ENCODE peak calls at places on chromosomes 1 and 21, in five cellular contexts. X is Calu3, T is hepatic stellate cell, Y is NCI-H226, D is HuH-7. K is an unnamed sample.

GRCh38 chr1:201648911-201649775 is 110.2 kb downstream of the NAV1 start:
- DNase-seq in T (no peak), Y (no peak), X (no peak), D (no peak), K (peak; percentile 39)

GRCh38 chr21:46116846-46117585 is 19.1 kb downstream of the COL6A2 start:
- DNase-seq in Y (peak; percentile 9), X (no peak), T (no peak), D (no peak), K (no peak)

GRCh38 chr1:209879539-209879938 is 51.8 kb downstream of the UTP25 start:
- DNase-seq in X (peak; percentile 51), T (no peak), Y (no peak), D (no peak), K (no peak)

GRCh38 chr21:36005018-36005417 is 55.3 kb downstream of the SETD4 start:
- DNase-seq in D (no peak), X (no peak), Y (no peak), T (no peak), K (no peak)

GRCh38 chr1:8540266-8540926 is 222.5 kb downstream of the SLC45A1 start:
- DNase-seq in Y (no peak), T (peak; percentile 38), X (no peak), D (no peak), K (peak; percentile 90)

GRCh38 chr1:41811978-41812852 is 106.5 kb downstream of the HIVEP3 start:
- DNase-seq in Y (peak; percentile 61), D (peak; percentile 51), T (peak; percentile 60), X (peak; percentile 74), K (peak; percentile 80)

GRCh38 chr1:100785399-100786082 is 66.0 kb downstream of the VCAM1 start:
- DNase-seq in D (no peak), Y (peak; percentile 94), T (no peak), X (peak; percentile 4), K (no peak)

GRCh38 chr1:192958871-192959270 is 100.3 kb downstream of the UCHL5 start:
- DNase-seq in T (no peak), D (no peak), X (no peak), Y (no peak), K (no peak)

GRCh38 chr1:68594851-68595250 is 98.0 kb upstream of the DEPDC1 start:
- DNase-seq in T (no peak), Y (no peak), D (no peak), X (no peak), K (no peak)

GRCh38 chr1:197180252-197180878 is 33.9 kb upstream of the ASPM start:
- DNase-seq in Y (peak; percentile 72), D (no peak), X (no peak), T (peak; percentile 16), K (peak; percentile 47)

GRCh38 chr1:15246960-15247614 is at the start of gene FHAD1:
- DNase-seq in X (peak; percentile 76), Y (peak; percentile 41), T (peak; percentile 53), D (peak; percentile 38), K (peak; percentile 28)

GRCh38 chr1:66920543-66920942 is 4.1 kb downstream of the DNAI4 start:
- DNase-seq in D (no peak), T (no peak), X (no peak), Y (no peak), K (no peak)